ENCODE peak calls at places on chromosomes 11 and 22, in nine cellular contexts. Q is chondrocyte; U is stimulated activated CD4-positive, alpha-beta T cell treated with anti-CD3 and anti-CD28 coated beads, Interleukin-12 subunit alpha, Interleukin-12 subunit beta, amount 100 ng/mL, for 24 hours; L is lung microvascular endothelial cell; E is AG09309; H is amniotic stem cell; F is activated CD8-positive, alpha-beta T cell treated with anti-CD3 and anti-CD28 coated beads for 36 hours; T is hippocampal formation; I is cardiac muscle cell. M is an unnamed sample.

GRCh38 chr11:846496-847098 is 3.9 kb downstream of the TSPAN4 start:
- DNase-seq in E (no peak), H (no peak), F (no peak), U (no peak), T (no peak), Q (no peak), L (no peak), I (no peak), M (no peak)

GRCh38 chr11:27282141-27282590 is 80.8 kb downstream of the CCDC34 start:
- DNase-seq in F (no peak), U (no peak), Q (no peak), I (peak), E (peak), L (peak), H (peak), T (no peak), M (no peak)

GRCh38 chr22:48223488-48224190 is 1461.2 kb downstream of the TBC1D22A start:
- DNase-seq in F (no peak), Q (no peak), I (no peak), H (no peak), T (peak), E (no peak), U (no peak), L (no peak), M (no peak)

GRCh38 chr11:116693206-116694016 is 79.4 kb downstream of the BUD13 start:
- DNase-seq in L (no peak), F (no peak), E (no peak), H (no peak), I (no peak), Q (peak), U (no peak), T (no peak), M (no peak)

GRCh38 chr22:26592368-26593015 is 2.6 kb upstream of the TPST2 start:
- DNase-seq in Q (peak), E (no peak), I (no peak), H (no peak), U (no peak), T (no peak), L (no peak), F (peak), M (peak)

GRCh38 chr11:86990079-86990478 is 34.9 kb upstream of the FZD4 start:
- DNase-seq in T (no peak), H (no peak), F (no peak), Q (no peak), E (no peak), L (no peak), I (no peak), U (no peak), M (no peak)

GRCh38 chr11:130719516-130719915 is 196.8 kb downstream of the SNX19 start:
- DNase-seq in U (no peak), L (no peak), F (no peak), I (peak), E (no peak), H (no peak), T (no peak), Q (no peak), M (no peak)

GRCh38 chr11:124801014-124801413 is 808 bp upstream of the MSANTD2 start:
- DNase-seq in I (peak), U (no peak), T (no peak), H (no peak), E (no peak), L (no peak), F (peak), Q (no peak), M (no peak)

GRCh38 chr11:36452231-36452630 is 57.8 kb downstream of the TRAF6 start:
- DNase-seq in I (peak), H (no peak), T (no peak), Q (no peak), L (no peak), U (no peak), E (peak), F (peak), M (peak)

GRCh38 chr22:47616396-47617020 is 854.1 kb downstream of the TBC1D22A start:
- DNase-seq in L (no peak), U (no peak), I (no peak), F (no peak), H (no peak), T (no peak), E (no peak), Q (peak), M (no peak)

GRCh38 chr11:61697093-61697492 is 16.9 kb downstream of the DAGLA start:
- DNase-seq in T (no peak), E (no peak), U (no peak), I (no peak), Q (no peak), H (no peak), L (no peak), F (no peak), M (no peak)

GRCh38 chr22:42743501-42743991 is 22.9 kb upstream of the A4GALT start:
- DNase-seq in T (no peak), L (peak), E (peak), U (no peak), F (no peak), H (no peak), I (peak), Q (no peak), M (no peak)

GRCh38 chr11:34972892-34973291 is 56.5 kb downstream of the PDHX start:
- DNase-seq in L (no peak), E (peak), U (no peak), T (no peak), I (peak), Q (no peak), F (no peak), H (no peak), M (no peak)

M was measured in CD4-positive, CD25-positive, alpha-beta regulatory T cell.